ENCODE peak calls at places on chromosomes 3 and 15, in six cellular contexts. H, N, K, T, Y and Q are unnamed samples.

GRCh38 chr15:25643120-25643519 is 204.3 kb upstream of the UBE3A start:
- DNase-seq in Y (peak; percentile 84), T (no peak), H (no peak), N (peak; percentile 62), K (no peak), Q (no peak)

GRCh38 chr3:16917980-16918682 is 33.4 kb downstream of the PLCL2 start:
- DNase-seq in T (no peak), N (no peak), K (no peak), Y (no peak), H (no peak), Q (no peak)

GRCh38 chr3:29655016-29655415 is 374.1 kb downstream of the RBMS3 start:
- DNase-seq in H (no peak), T (no peak), N (no peak), K (no peak), Y (no peak), Q (no peak)

GRCh38 chr3:147620906-147621305 is 211.7 kb downstream of the ZIC1 start:
- DNase-seq in Y (no peak), N (no peak), K (no peak), T (no peak), H (no peak), Q (no peak)

GRCh38 chr15:100350434-100351226 is 8.9 kb upstream of the ADAMTS17 start:
- DNase-seq in H (no peak), T (no peak), N (no peak), K (no peak), Y (no peak), Q (no peak)

GRCh38 chr3:98680723-98681122 is 82.4 kb upstream of the ST3GAL6 start:
- DNase-seq in N (no peak), Y (no peak), H (no peak), K (no peak), T (no peak), Q (no peak)

GRCh38 chr3:59367150-59367549 is 317.3 kb upstream of the CFAP20DC start:
- DNase-seq in N (no peak), Y (no peak), T (no peak), K (peak; percentile 37), H (no peak), Q (no peak)

GRCh38 chr15:57377478-57377847 is 1.2 kb downstream of the CGNL1 start:
- DNase-seq in T (no peak), K (no peak), N (peak; percentile 51), H (no peak), Y (no peak), Q (no peak)

GRCh38 chr15:65580287-65580686 is 30.6 kb downstream of the INTS14 start:
- DNase-seq in N (no peak), H (no peak), Y (peak; percentile 47), T (no peak), K (no peak), Q (no peak)

GRCh38 chr15:92306662-92307061 is 87.0 kb upstream of the ST8SIA2 start:
- DNase-seq in T (no peak), N (peak; percentile 50), Y (peak; percentile 77), H (no peak), K (peak; percentile 3), Q (no peak)

GRCh38 chr15:63440265-63440648 is 58.6 kb upstream of the CA12 start:
- DNase-seq in K (no peak), H (no peak), N (no peak), T (no peak), Y (no peak), Q (no peak)

GRCh38 chr3:42732829-42733459 is 30.3 kb upstream of the HHATL start:
- DNase-seq in N (peak; percentile 70), K (no peak), H (no peak), T (no peak), Y (peak; percentile 68), Q (no peak)

GRCh38 chr15:29925227-29926082 is 103.2 kb upstream of the TJP1 start:
- DNase-seq in H (peak; percentile 63), T (peak; percentile 50), K (peak; percentile 64), N (peak; percentile 93), Y (peak; percentile 97), Q (peak; percentile 78)